ENCODE peak calls at places on chromosomes 4 and X, in six cellular contexts. One of them, this sample, is unnamed.

GRCh38 chrX:17743913-17744312 is 6.6 kb downstream of the SCML1 start:
- DNase-seq in esophagus muscularis mucosa: no peak
- DNase-seq in H1: no peak
- DNase-seq in Peyer's patch: no peak
- DNase-seq in H54: no peak
- DNase-seq in suprapubic skin: no peak
- DNase-seq in this sample: no peak

GRCh38 chr4:37639551-37640293 is 46.5 kb downstream of the RELL1 start:
- DNase-seq in esophagus muscularis mucosa: no peak
- DNase-seq in H1: no peak
- DNase-seq in Peyer's patch: no peak
- DNase-seq in H54: no peak
- DNase-seq in suprapubic skin: no peak
- DNase-seq in this sample: peak; percentile 5

GRCh38 chr4:21195682-21196081 is 495.4 kb downstream of the PACRGL start:
- DNase-seq in esophagus muscularis mucosa: no peak
- DNase-seq in H1: no peak
- DNase-seq in Peyer's patch: no peak
- DNase-seq in H54: no peak
- DNase-seq in suprapubic skin: no peak
- DNase-seq in this sample: no peak

GRCh38 chr4:103052779-103053178 is 23.8 kb downstream of the SLC9B2 start:
- DNase-seq in esophagus muscularis mucosa: no peak
- DNase-seq in H1: no peak
- DNase-seq in Peyer's patch: no peak
- DNase-seq in H54: no peak
- DNase-seq in suprapubic skin: no peak
- DNase-seq in this sample: no peak

GRCh38 chr4:156598138-156598681 is 373.4 kb downstream of the PDGFC start:
- DNase-seq in esophagus muscularis mucosa: no peak
- DNase-seq in H1: peak; percentile 3
- DNase-seq in Peyer's patch: no peak
- DNase-seq in H54: no peak
- DNase-seq in suprapubic skin: no peak
- DNase-seq in this sample: no peak

GRCh38 chr4:40502220-40502619 is 127.4 kb downstream of the RBM47 start:
- DNase-seq in esophagus muscularis mucosa: no peak
- DNase-seq in H1: no peak
- DNase-seq in Peyer's patch: no peak
- DNase-seq in H54: no peak
- DNase-seq in suprapubic skin: no peak
- DNase-seq in this sample: no peak

GRCh38 chr4:124111922-124112321 is 600.6 kb downstream of the ANKRD50 start:
- DNase-seq in esophagus muscularis mucosa: no peak
- DNase-seq in H1: peak; percentile 10
- DNase-seq in Peyer's patch: no peak
- DNase-seq in H54: no peak
- DNase-seq in suprapubic skin: no peak
- DNase-seq in this sample: peak; percentile 49

GRCh38 chr4:173091362-173091761 is 77.2 kb upstream of the GALNT7 start:
- DNase-seq in esophagus muscularis mucosa: no peak
- DNase-seq in H1: no peak
- DNase-seq in Peyer's patch: no peak
- DNase-seq in H54: no peak
- DNase-seq in suprapubic skin: no peak
- DNase-seq in this sample: peak; percentile 59

GRCh38 chr4:111678466-111678865 is 466.8 kb upstream of the FAM241A start:
- DNase-seq in esophagus muscularis mucosa: no peak
- DNase-seq in H1: no peak
- DNase-seq in Peyer's patch: no peak
- DNase-seq in H54: no peak
- DNase-seq in suprapubic skin: no peak
- DNase-seq in this sample: no peak

GRCh38 chrX:44344194-44344593 is 722 bp upstream of the EFHC2 start:
- DNase-seq in esophagus muscularis mucosa: no peak
- DNase-seq in H1: no peak
- DNase-seq in Peyer's patch: no peak
- DNase-seq in H54: no peak
- DNase-seq in suprapubic skin: no peak
- DNase-seq in this sample: peak; percentile 21

GRCh38 chr4:121462660-121463261 is 81.9 kb upstream of the QRFPR start:
- DNase-seq in esophagus muscularis mucosa: no peak
- DNase-seq in H1: no peak
- DNase-seq in Peyer's patch: no peak
- DNase-seq in H54: peak; percentile 1
- DNase-seq in suprapubic skin: no peak
- DNase-seq in this sample: peak; percentile 53

GRCh38 chr4:7347981-7348380 is 86.7 kb downstream of the PSAPL1 start:
- DNase-seq in esophagus muscularis mucosa: no peak
- DNase-seq in H1: no peak
- DNase-seq in Peyer's patch: no peak
- DNase-seq in H54: peak; percentile 61
- DNase-seq in suprapubic skin: no peak
- DNase-seq in this sample: no peak

GRCh38 chr4:31917334-31917733 is 1197.2 kb downstream of the PCDH7 start:
- DNase-seq in esophagus muscularis mucosa: no peak
- DNase-seq in H1: no peak
- DNase-seq in Peyer's patch: no peak
- DNase-seq in H54: no peak
- DNase-seq in suprapubic skin: no peak
- DNase-seq in this sample: no peak

GRCh38 chr4:151921371-151921770 is 160.6 kb upstream of the GATB start:
- DNase-seq in esophagus muscularis mucosa: no peak
- DNase-seq in H1: no peak
- DNase-seq in Peyer's patch: no peak
- DNase-seq in H54: peak; percentile 7
- DNase-seq in suprapubic skin: no peak
- DNase-seq in this sample: no peak

GRCh38 chr4:48109413-48110263 is 24.4 kb downstream of the TXK start:
- DNase-seq in esophagus muscularis mucosa: no peak
- DNase-seq in H1: no peak
- DNase-seq in Peyer's patch: no peak
- DNase-seq in H54: no peak
- DNase-seq in suprapubic skin: no peak
- DNase-seq in this sample: peak; percentile 64

GRCh38 chrX:71542411-71542810 is 9.5 kb downstream of the OGT start:
- DNase-seq in esophagus muscularis mucosa: no peak
- DNase-seq in H1: no peak
- DNase-seq in Peyer's patch: no peak
- DNase-seq in H54: no peak
- DNase-seq in suprapubic skin: no peak
- DNase-seq in this sample: peak; percentile 39

GRCh38 chrX:121733514-121733913 is 686.1 kb downstream of the GLUD2 start:
- DNase-seq in esophagus muscularis mucosa: no peak
- DNase-seq in H1: no peak
- DNase-seq in Peyer's patch: no peak
- DNase-seq in H54: no peak
- DNase-seq in suprapubic skin: no peak
- DNase-seq in this sample: no peak

GRCh38 chr4:32824321-32824720 is 2104.2 kb downstream of the PCDH7 start:
- DNase-seq in esophagus muscularis mucosa: no peak
- DNase-seq in H1: no peak
- DNase-seq in Peyer's patch: no peak
- DNase-seq in H54: no peak
- DNase-seq in suprapubic skin: no peak
- DNase-seq in this sample: no peak

GRCh38 chr4:5812506-5813229 is 80.2 kb downstream of the CRMP1 start:
- DNase-seq in esophagus muscularis mucosa: no peak
- DNase-seq in H1: no peak
- DNase-seq in Peyer's patch: peak; percentile 26
- DNase-seq in H54: peak; percentile 84
- DNase-seq in suprapubic skin: no peak
- DNase-seq in this sample: peak; percentile 76

GRCh38 chr4:3255611-3256186 is 6.7 kb downstream of the MSANTD1 start:
- DNase-seq in esophagus muscularis mucosa: no peak
- DNase-seq in H1: no peak
- DNase-seq in Peyer's patch: no peak
- DNase-seq in H54: no peak
- DNase-seq in suprapubic skin: peak; percentile 53
- DNase-seq in this sample: no peak

GRCh38 chr4:128553665-128554515 is 255.6 kb upstream of the JADE1 start:
- DNase-seq in esophagus muscularis mucosa: no peak
- DNase-seq in H1: no peak
- DNase-seq in Peyer's patch: no peak
- DNase-seq in H54: no peak
- DNase-seq in suprapubic skin: no peak
- DNase-seq in this sample: peak; percentile 59

GRCh38 chr4:147103403-147103946 is 157.8 kb upstream of the TTC29 start:
- DNase-seq in esophagus muscularis mucosa: no peak
- DNase-seq in H1: no peak
- DNase-seq in Peyer's patch: no peak
- DNase-seq in H54: peak; percentile 30
- DNase-seq in suprapubic skin: peak; percentile 78
- DNase-seq in this sample: no peak

GRCh38 chr4:3204021-3204431 is 44.9 kb upstream of the MSANTD1 start:
- DNase-seq in esophagus muscularis mucosa: peak; percentile 95
- DNase-seq in H1: no peak
- DNase-seq in Peyer's patch: no peak
- DNase-seq in H54: no peak
- DNase-seq in suprapubic skin: peak; percentile 85
- DNase-seq in this sample: no peak

GRCh38 chrX:38970845-38971244 is 169.6 kb downstream of the MID1IP1 start:
- DNase-seq in esophagus muscularis mucosa: no peak
- DNase-seq in H1: no peak
- DNase-seq in Peyer's patch: no peak
- DNase-seq in H54: no peak
- DNase-seq in suprapubic skin: no peak
- DNase-seq in this sample: no peak

GRCh38 chr4:38130884-38131283 is 170.7 kb downstream of the PTTG2 start:
- DNase-seq in esophagus muscularis mucosa: no peak
- DNase-seq in H1: no peak
- DNase-seq in Peyer's patch: no peak
- DNase-seq in H54: no peak
- DNase-seq in suprapubic skin: no peak
- DNase-seq in this sample: no peak

GRCh38 chr4:41683321-41683720 is 65.2 kb downstream of the PHOX2B start:
- DNase-seq in esophagus muscularis mucosa: peak; percentile 72
- DNase-seq in H1: no peak
- DNase-seq in Peyer's patch: no peak
- DNase-seq in H54: no peak
- DNase-seq in suprapubic skin: no peak
- DNase-seq in this sample: no peak

GRCh38 chr4:21948347-21949072 is at the start of gene KCNIP4:
- DNase-seq in esophagus muscularis mucosa: no peak
- DNase-seq in H1: no peak
- DNase-seq in Peyer's patch: peak; percentile 54
- DNase-seq in H54: no peak
- DNase-seq in suprapubic skin: no peak
- DNase-seq in this sample: no peak

GRCh38 chr4:153486281-153487151 is 20.4 kb downstream of the TMEM131L start:
- DNase-seq in esophagus muscularis mucosa: no peak
- DNase-seq in H1: no peak
- DNase-seq in Peyer's patch: no peak
- DNase-seq in H54: peak; percentile 45
- DNase-seq in suprapubic skin: no peak
- DNase-seq in this sample: no peak
- TF ChIP-seq POLR2A in esophagus muscularis mucosa: no peak
- TF ChIP-seq POLR2A in H1: no peak
- TF ChIP-seq POLR2A in Peyer's patch: no peak
- TF ChIP-seq POLR2A in H54: no peak
- TF ChIP-seq POLR2A in suprapubic skin: no peak
- TF ChIP-seq POLR2A in this sample: no peak

GRCh38 chr4:104677122-104677521 is 182.4 kb upstream of the CXXC4 start:
- DNase-seq in esophagus muscularis mucosa: no peak
- DNase-seq in H1: no peak
- DNase-seq in Peyer's patch: no peak
- DNase-seq in H54: no peak
- DNase-seq in suprapubic skin: no peak
- DNase-seq in this sample: no peak
- TF ChIP-seq POLR2A in esophagus muscularis mucosa: no peak
- TF ChIP-seq POLR2A in H1: no peak
- TF ChIP-seq POLR2A in Peyer's patch: no peak
- TF ChIP-seq POLR2A in H54: no peak
- TF ChIP-seq POLR2A in suprapubic skin: no peak
- TF ChIP-seq POLR2A in this sample: no peak

GRCh38 chrX:119602701-119603255 is 3.4 kb downstream of the NKRF start:
- DNase-seq in esophagus muscularis mucosa: no peak
- DNase-seq in H1: no peak
- DNase-seq in Peyer's patch: no peak
- DNase-seq in H54: no peak
- DNase-seq in suprapubic skin: no peak
- DNase-seq in this sample: no peak

GRCh38 chrX:119605739-119606507 is at the start of gene NKRF:
- DNase-seq in esophagus muscularis mucosa: peak; percentile 94
- DNase-seq in H1: peak; percentile 56
- DNase-seq in Peyer's patch: peak; percentile 88
- DNase-seq in H54: peak; percentile 72
- DNase-seq in suprapubic skin: peak; percentile 94
- DNase-seq in this sample: peak; percentile 93

GRCh38 chrX:119604778-119605177 is 1.4 kb downstream of the NKRF start:
- DNase-seq in esophagus muscularis mucosa: no peak
- DNase-seq in H1: no peak
- DNase-seq in Peyer's patch: no peak
- DNase-seq in H54: no peak
- DNase-seq in suprapubic skin: no peak
- DNase-seq in this sample: peak; percentile 15

GRCh38 chrX:119605398-119605738 is 856 bp downstream of the NKRF start:
- DNase-seq in esophagus muscularis mucosa: no peak
- DNase-seq in H1: no peak
- DNase-seq in Peyer's patch: no peak
- DNase-seq in H54: no peak
- DNase-seq in suprapubic skin: no peak
- DNase-seq in this sample: peak; percentile 47

DNA sequence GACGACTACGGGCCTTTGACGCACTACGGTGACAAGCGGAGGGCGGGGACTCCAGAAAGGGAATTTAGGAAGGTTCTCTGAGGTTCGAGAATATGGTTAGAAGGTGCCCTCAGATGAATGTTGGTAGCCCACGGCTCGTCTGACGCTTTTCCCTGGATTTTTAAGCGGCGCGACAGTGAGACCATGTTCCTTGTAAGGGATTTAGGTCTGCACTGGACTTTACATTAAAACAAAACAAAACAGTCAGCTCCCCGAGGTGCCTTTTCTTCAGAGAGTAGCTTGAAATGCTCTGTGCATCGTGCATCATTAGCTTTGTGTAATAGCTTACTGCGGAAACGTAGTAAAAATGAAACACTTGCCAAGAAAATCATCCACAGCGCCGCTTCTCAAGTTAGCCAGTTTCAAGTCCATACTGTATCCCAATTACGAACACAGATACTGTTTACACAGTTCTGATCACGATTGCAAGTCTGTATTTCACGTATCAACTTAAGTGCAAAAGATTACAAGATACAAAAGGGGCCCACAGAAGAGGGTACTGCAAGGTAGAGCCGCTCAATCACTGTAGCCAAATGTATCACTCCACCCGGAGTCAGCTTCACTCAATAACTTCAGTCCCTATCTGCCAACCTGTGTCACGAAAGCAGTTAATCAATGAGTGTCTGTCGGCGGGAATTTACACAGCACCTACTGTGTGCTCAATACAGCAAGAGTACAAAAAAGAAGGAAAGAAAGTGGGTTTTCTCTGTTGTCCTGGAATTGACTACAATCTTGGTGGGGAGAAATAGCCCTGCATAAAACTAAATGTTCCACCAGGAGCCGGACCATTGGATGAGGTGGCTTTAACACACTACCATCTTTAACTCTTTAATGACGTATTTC is 525 bp upstream of the NKRF start:
- DNase-seq in esophagus muscularis mucosa: no peak
- DNase-seq in H1: no peak
- DNase-seq in Peyer's patch: no peak
- DNase-seq in H54: no peak
- DNase-seq in suprapubic skin: no peak
- DNase-seq in this sample: no peak
- TF ChIP-seq POLR2A in esophagus muscularis mucosa: no peak
- TF ChIP-seq POLR2A in H1: no peak
- TF ChIP-seq POLR2A in Peyer's patch: no peak
- TF ChIP-seq POLR2A in H54: no peak
- TF ChIP-seq POLR2A in suprapubic skin: no peak
- TF ChIP-seq POLR2A in this sample: peak; percentile 79

GRCh38 chr4:140308366-140309123 is 64.9 kb upstream of the SCOC start:
- DNase-seq in esophagus muscularis mucosa: no peak
- DNase-seq in H1: no peak
- DNase-seq in Peyer's patch: no peak
- DNase-seq in H54: no peak
- DNase-seq in suprapubic skin: no peak
- DNase-seq in this sample: no peak
- TF ChIP-seq POLR2A in esophagus muscularis mucosa: no peak
- TF ChIP-seq POLR2A in H1: no peak
- TF ChIP-seq POLR2A in Peyer's patch: no peak
- TF ChIP-seq POLR2A in H54: no peak
- TF ChIP-seq POLR2A in suprapubic skin: no peak
- TF ChIP-seq POLR2A in this sample: no peak

This sample was measured in erythroblast.